ENCODE peak calls at places on chromosomes 7 and 10, in six cellular contexts. One of them, this sample, is unnamed.

GRCh38 chr7:159099217-159099655 is 45.4 kb downstream of the VIPR2 start:
- DNase-seq in choroid plexus epithelial cell: peak; percentile 3
- DNase-seq in right atrium auricular region: peak; percentile 63
- DNase-seq in GM23338: no peak
- DNase-seq in brain microvascular endothelial cell: no peak
- DNase-seq in psoas muscle: no peak
- DNase-seq in this sample: peak; percentile 39

GRCh38 chr10:77919713-77920108 is 6.8 kb downstream of the DLG5 start:
- DNase-seq in psoas muscle: no peak
- DNase-seq in brain microvascular endothelial cell: peak; percentile 80
- DNase-seq in choroid plexus epithelial cell: peak; percentile 81
- DNase-seq in GM23338: no peak
- DNase-seq in right atrium auricular region: no peak
- DNase-seq in this sample: no peak

GRCh38 chr7:13017325-13017853 is 330.0 kb downstream of the ARL4A start:
- DNase-seq in GM23338: peak; percentile 61
- DNase-seq in psoas muscle: no peak
- DNase-seq in brain microvascular endothelial cell: peak; percentile 66
- DNase-seq in right atrium auricular region: no peak
- DNase-seq in choroid plexus epithelial cell: peak; percentile 86
- DNase-seq in this sample: no peak

GRCh38 chr10:17366705-17367104 is 87.7 kb downstream of the ST8SIA6 start:
- DNase-seq in right atrium auricular region: no peak
- DNase-seq in brain microvascular endothelial cell: no peak
- DNase-seq in GM23338: no peak
- DNase-seq in psoas muscle: no peak
- DNase-seq in choroid plexus epithelial cell: no peak
- DNase-seq in this sample: no peak

GRCh38 chr7:95323410-95324129 is 762 bp downstream of the PON1 start:
- DNase-seq in psoas muscle: no peak
- DNase-seq in brain microvascular endothelial cell: no peak
- DNase-seq in right atrium auricular region: no peak
- DNase-seq in choroid plexus epithelial cell: no peak
- DNase-seq in GM23338: no peak
- DNase-seq in this sample: no peak

GRCh38 chr7:132446666-132447217 is 129.5 kb downstream of the PLXNA4 start:
- DNase-seq in brain microvascular endothelial cell: no peak
- DNase-seq in choroid plexus epithelial cell: no peak
- DNase-seq in GM23338: peak; percentile 40
- DNase-seq in psoas muscle: no peak
- DNase-seq in right atrium auricular region: no peak
- DNase-seq in this sample: no peak

GRCh38 chr10:118851062-118852035 is 96.6 kb upstream of the CACUL1 start:
- DNase-seq in choroid plexus epithelial cell: no peak
- DNase-seq in psoas muscle: no peak
- DNase-seq in right atrium auricular region: no peak
- DNase-seq in brain microvascular endothelial cell: no peak
- DNase-seq in GM23338: no peak
- DNase-seq in this sample: no peak

GRCh38 chr7:95977994-95978393 is 205.6 kb downstream of the DYNC1I1 start:
- DNase-seq in right atrium auricular region: no peak
- DNase-seq in choroid plexus epithelial cell: no peak
- DNase-seq in brain microvascular endothelial cell: no peak
- DNase-seq in GM23338: no peak
- DNase-seq in psoas muscle: no peak
- DNase-seq in this sample: no peak

GRCh38 chr7:69443136-69443535 is 155.1 kb upstream of the AUTS2 start:
- DNase-seq in brain microvascular endothelial cell: no peak
- DNase-seq in choroid plexus epithelial cell: no peak
- DNase-seq in GM23338: no peak
- DNase-seq in right atrium auricular region: no peak
- DNase-seq in psoas muscle: no peak
- DNase-seq in this sample: no peak

GRCh38 chr7:111410899-111411298 is 151.4 kb downstream of the IMMP2L start:
- DNase-seq in brain microvascular endothelial cell: no peak
- DNase-seq in GM23338: no peak
- DNase-seq in choroid plexus epithelial cell: no peak
- DNase-seq in psoas muscle: no peak
- DNase-seq in right atrium auricular region: no peak
- DNase-seq in this sample: no peak

GRCh38 chr10:77592946-77593636 is 44.5 kb downstream of the KCNMA1 start:
- DNase-seq in GM23338: no peak
- DNase-seq in right atrium auricular region: peak; percentile 72
- DNase-seq in psoas muscle: peak; percentile 46
- DNase-seq in brain microvascular endothelial cell: peak; percentile 94
- DNase-seq in choroid plexus epithelial cell: peak; percentile 85
- DNase-seq in this sample: peak; percentile 65

GRCh38 chr7:70156052-70156451 is 557.8 kb downstream of the AUTS2 start:
- DNase-seq in choroid plexus epithelial cell: no peak
- DNase-seq in psoas muscle: no peak
- DNase-seq in brain microvascular endothelial cell: no peak
- DNase-seq in right atrium auricular region: no peak
- DNase-seq in GM23338: no peak
- DNase-seq in this sample: no peak

GRCh38 chr7:129452589-129453231 is 18.5 kb downstream of the STRIP2 start:
- DNase-seq in right atrium auricular region: no peak
- DNase-seq in brain microvascular endothelial cell: no peak
- DNase-seq in GM23338: no peak
- DNase-seq in choroid plexus epithelial cell: no peak
- DNase-seq in psoas muscle: no peak
- DNase-seq in this sample: no peak

DNA sequence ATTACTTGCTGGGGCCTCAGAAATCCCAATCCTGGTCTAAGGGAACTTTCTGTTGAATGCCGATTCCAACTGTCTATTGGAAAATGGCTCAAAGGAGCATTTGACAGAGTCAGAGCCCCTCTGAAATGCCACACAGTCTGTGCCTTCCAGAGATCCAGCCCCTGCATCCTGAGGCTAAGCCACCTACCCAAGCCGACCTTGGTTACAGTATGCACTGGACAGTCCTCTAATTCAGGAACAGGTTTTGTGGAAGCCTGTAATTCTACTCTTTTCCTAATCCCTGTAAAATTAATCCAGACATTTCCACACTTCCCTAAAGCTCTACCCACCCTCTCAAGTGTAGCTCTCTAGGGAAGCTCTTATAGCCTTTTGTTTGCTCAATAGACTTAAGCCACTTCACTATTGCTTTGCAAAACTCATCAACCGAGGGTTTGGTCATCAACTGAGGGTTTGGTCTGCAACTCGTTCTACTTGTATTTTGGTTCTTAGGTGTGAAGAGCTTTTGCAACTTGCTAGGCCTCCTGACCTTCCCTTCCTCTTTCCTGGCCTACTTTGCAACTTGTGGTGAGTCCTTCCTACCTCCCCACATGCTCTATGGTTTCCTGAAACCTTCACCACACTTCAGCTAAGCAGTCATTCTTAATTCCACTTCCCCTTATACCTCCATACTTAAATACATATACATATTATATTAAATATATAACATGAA is 364.8 kb downstream of the SFMBT2 start:
- DNase-seq in brain microvascular endothelial cell: no peak
- DNase-seq in right atrium auricular region: no peak
- DNase-seq in GM23338: no peak
- DNase-seq in choroid plexus epithelial cell: no peak
- DNase-seq in psoas muscle: no peak
- DNase-seq in this sample: no peak
- H3K4me3 ChIP-seq in brain microvascular endothelial cell: no peak overlapping the region
- H3K4me3 ChIP-seq in right atrium auricular region: no peak overlapping the region
- H3K4me3 ChIP-seq in GM23338: no peak overlapping the region
- H3K4me3 ChIP-seq in choroid plexus epithelial cell: no peak overlapping the region
- H3K4me3 ChIP-seq in psoas muscle: no peak overlapping the region
- H3K4me3 ChIP-seq in this sample: no peak overlapping the region

GRCh38 chr10:21431799-21432198 is 93.7 kb downstream of the SKIDA1 start:
- DNase-seq in right atrium auricular region: no peak
- DNase-seq in choroid plexus epithelial cell: no peak
- DNase-seq in psoas muscle: no peak
- DNase-seq in GM23338: no peak
- DNase-seq in brain microvascular endothelial cell: no peak
- DNase-seq in this sample: no peak
- H3K4me3 ChIP-seq in right atrium auricular region: no peak overlapping the region
- H3K4me3 ChIP-seq in choroid plexus epithelial cell: no peak overlapping the region
- H3K4me3 ChIP-seq in psoas muscle: no peak overlapping the region
- H3K4me3 ChIP-seq in GM23338: no peak overlapping the region
- H3K4me3 ChIP-seq in brain microvascular endothelial cell: no peak overlapping the region
- H3K4me3 ChIP-seq in this sample: no peak overlapping the region

GRCh38 chr7:100627238-100627549 is 14.2 kb downstream of the TFR2 start:
- DNase-seq in brain microvascular endothelial cell: no peak
- DNase-seq in GM23338: no peak
- DNase-seq in psoas muscle: no peak
- DNase-seq in choroid plexus epithelial cell: no peak
- DNase-seq in right atrium auricular region: no peak
- DNase-seq in this sample: no peak
- H3K4me3 ChIP-seq in brain microvascular endothelial cell: no peak overlapping the region
- H3K4me3 ChIP-seq in GM23338: peak overlapping the region; percentile 74
- H3K4me3 ChIP-seq in psoas muscle: no peak overlapping the region
- H3K4me3 ChIP-seq in choroid plexus epithelial cell: no peak overlapping the region
- H3K4me3 ChIP-seq in right atrium auricular region: no peak overlapping the region
- H3K4me3 ChIP-seq in this sample: no peak overlapping the region

GRCh38 chr7:76267107-76267834 is 35.2 kb upstream of the HSPB1 start:
- DNase-seq in psoas muscle: no peak
- DNase-seq in choroid plexus epithelial cell: no peak
- DNase-seq in right atrium auricular region: no peak
- DNase-seq in brain microvascular endothelial cell: no peak
- DNase-seq in GM23338: peak; percentile 59
- DNase-seq in this sample: no peak
- H3K4me3 ChIP-seq in psoas muscle: peak overlapping the region; percentile 56
- H3K4me3 ChIP-seq in choroid plexus epithelial cell: peak overlapping the region; percentile 36
- H3K4me3 ChIP-seq in right atrium auricular region: peak overlapping the region; percentile 44
- H3K4me3 ChIP-seq in brain microvascular endothelial cell: no peak overlapping the region
- H3K4me3 ChIP-seq in GM23338: peak overlapping the region; percentile 61
- H3K4me3 ChIP-seq in this sample: peak overlapping the region; percentile 48

GRCh38 chr10:92667078-92667477 is 22.7 kb upstream of the HHEX start:
- DNase-seq in choroid plexus epithelial cell: no peak
- DNase-seq in GM23338: no peak
- DNase-seq in psoas muscle: no peak
- DNase-seq in brain microvascular endothelial cell: no peak
- DNase-seq in right atrium auricular region: no peak
- DNase-seq in this sample: no peak
- H3K4me3 ChIP-seq in choroid plexus epithelial cell: no peak overlapping the region
- H3K4me3 ChIP-seq in GM23338: no peak overlapping the region
- H3K4me3 ChIP-seq in psoas muscle: no peak overlapping the region
- H3K4me3 ChIP-seq in brain microvascular endothelial cell: no peak overlapping the region
- H3K4me3 ChIP-seq in right atrium auricular region: no peak overlapping the region
- H3K4me3 ChIP-seq in this sample: no peak overlapping the region

DNA sequence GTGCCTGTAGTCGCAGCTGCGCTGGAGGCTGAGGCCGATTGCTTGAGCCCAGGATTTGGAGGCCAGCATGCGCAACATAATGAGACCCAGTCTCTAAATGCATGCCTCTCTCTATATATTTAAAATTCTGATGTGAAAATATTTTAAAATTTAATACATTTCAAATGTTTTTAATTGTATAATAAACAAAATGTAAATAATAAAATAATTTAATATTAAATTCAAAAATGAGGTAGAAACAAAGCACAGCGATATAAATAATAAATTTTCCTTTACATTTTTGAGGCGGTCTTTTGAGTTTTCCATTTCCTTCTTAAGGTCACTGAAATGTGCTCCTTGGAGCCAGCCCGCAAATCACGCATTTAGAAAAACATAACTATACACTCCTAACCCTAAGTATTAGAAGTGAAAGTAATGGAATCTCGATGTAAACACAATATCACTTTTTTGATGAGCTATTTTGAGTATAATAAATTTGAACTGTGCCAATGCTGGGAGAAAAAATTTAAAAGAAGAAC is 523 bp upstream of the CDK1 start:
- DNase-seq in right atrium auricular region: no peak
- DNase-seq in GM23338: no peak
- DNase-seq in psoas muscle: no peak
- DNase-seq in choroid plexus epithelial cell: no peak
- DNase-seq in brain microvascular endothelial cell: no peak
- DNase-seq in this sample: no peak
- H3K4me3 ChIP-seq in right atrium auricular region: peak overlapping the region; percentile 65
- H3K4me3 ChIP-seq in GM23338: peak overlapping the region; percentile 48
- H3K4me3 ChIP-seq in psoas muscle: peak overlapping the region; percentile 67
- H3K4me3 ChIP-seq in choroid plexus epithelial cell: peak overlapping the region; percentile 59
- H3K4me3 ChIP-seq in brain microvascular endothelial cell: peak overlapping the region; percentile 27
- H3K4me3 ChIP-seq in this sample: peak overlapping the region; percentile 74

GRCh38 chr7:44461387-44461786 is 29.1 kb downstream of the NUDCD3 start:
- DNase-seq in psoas muscle: no peak
- DNase-seq in GM23338: no peak
- DNase-seq in right atrium auricular region: no peak
- DNase-seq in brain microvascular endothelial cell: peak; percentile 72
- DNase-seq in choroid plexus epithelial cell: peak; percentile 58
- DNase-seq in this sample: no peak
- H3K4me3 ChIP-seq in psoas muscle: no peak overlapping the region
- H3K4me3 ChIP-seq in GM23338: no peak overlapping the region
- H3K4me3 ChIP-seq in right atrium auricular region: no peak overlapping the region
- H3K4me3 ChIP-seq in brain microvascular endothelial cell: no peak overlapping the region
- H3K4me3 ChIP-seq in choroid plexus epithelial cell: no peak overlapping the region
- H3K4me3 ChIP-seq in this sample: no peak overlapping the region